ENCODE peak calls at places on chromosomes 12 and 14, in seven cellular contexts. Q, S, C, P, I, L and Z are unnamed samples.

GRCh38 chr14:59126714-59127436 is 61.6 kb upstream of the DAAM1 start:
- DNase-seq in Q (no peak), S (no peak), C (peak; percentile 64), P (peak; percentile 28), I (no peak), L (no peak), Z (peak; percentile 51)

GRCh38 chr14:104244221-104245011 is 106.0 kb downstream of the KIF26A start:
- DNase-seq in Q (no peak), S (peak; percentile 43), C (no peak), P (no peak), I (peak; percentile 55), L (no peak), Z (no peak)

GRCh38 chr12:5442251-5443006 is 10.5 kb downstream of the NTF3 start:
- DNase-seq in Q (no peak), S (no peak), C (peak; percentile 73), P (peak; percentile 39), I (no peak), L (peak; percentile 46), Z (peak; percentile 67)

GRCh38 chr14:70186826-70187483 is 1.8 kb downstream of the SLC8A3 start:
- DNase-seq in Q (no peak), S (no peak), C (no peak), P (no peak), I (no peak), L (no peak), Z (no peak)

GRCh38 chr12:26770239-26771070 is 62.5 kb downstream of the ITPR2 start:
- DNase-seq in Q (no peak), S (no peak), C (no peak), P (no peak), I (no peak), L (no peak), Z (no peak)

GRCh38 chr14:51087024-51087423 is 7.9 kb downstream of the TRIM9 start:
- DNase-seq in Q (no peak), S (no peak), C (no peak), P (no peak), I (peak; percentile 82), L (no peak), Z (no peak)

GRCh38 chr12:11862794-11863193 is 207.9 kb upstream of the BCL2L14 start:
- DNase-seq in Q (no peak), S (no peak), C (peak; percentile 71), P (peak; percentile 63), I (no peak), L (no peak), Z (peak; percentile 78)

GRCh38 chr12:6861391-6861790 is 5.9 kb upstream of the TPI1 start:
- DNase-seq in Q (no peak), S (no peak), C (no peak), P (no peak), I (peak; percentile 59), L (no peak), Z (no peak)

GRCh38 chr12:124298685-124299410 is 4.0 kb downstream of the RFLNA start:
- DNase-seq in Q (no peak), S (no peak), C (no peak), P (no peak), I (peak; percentile 33), L (no peak), Z (no peak)

GRCh38 chr14:26187996-26188605 is 409.7 kb downstream of the NOVA1 start:
- DNase-seq in Q (no peak), S (no peak), C (no peak), P (no peak), I (no peak), L (no peak), Z (no peak)

GRCh38 chr14:53954551-53955233 is 1.9 kb downstream of the BMP4 start:
- DNase-seq in Q (no peak), S (no peak), C (peak; percentile 36), P (peak; percentile 39), I (peak; percentile 80), L (no peak), Z (peak; percentile 10)

GRCh38 chr14:99562848-99563748 is 40.9 kb downstream of the CCDC85C start:
- DNase-seq in Q (no peak), S (peak; percentile 91), C (peak; percentile 65), P (peak; percentile 81), I (peak; percentile 95), L (peak; percentile 21), Z (peak; percentile 48)

GRCh38 chr12:132286912-132287311 is 42.5 kb downstream of the GALNT9 start:
- DNase-seq in Q (no peak), S (peak; percentile 36), C (no peak), P (no peak), I (peak; percentile 89), L (no peak), Z (peak; percentile 5)

GRCh38 chr12:31491819-31492598 is 98.9 kb downstream of the DENND5B start:
- DNase-seq in Q (no peak), S (no peak), C (peak; percentile 85), P (peak; percentile 93), I (no peak), L (peak; percentile 71), Z (peak; percentile 89)

GRCh38 chr12:29374913-29375312 is 6.1 kb downstream of the ERGIC2 start:
- DNase-seq in Q (no peak), S (no peak), C (no peak), P (no peak), I (no peak), L (no peak), Z (no peak)

GRCh38 chr12:109458771-109459208 is 18.3 kb downstream of the KCTD10 start:
- DNase-seq in Q (no peak), S (no peak), C (peak; percentile 74), P (peak; percentile 44), I (no peak), L (no peak), Z (peak; percentile 40)

GRCh38 chr12:8953773-8954402 is 4.4 kb upstream of the M6PR start:
- DNase-seq in Q (no peak), S (no peak), C (no peak), P (no peak), I (no peak), L (no peak), Z (no peak)

GRCh38 chr14:88248606-88249005 is 74.5 kb downstream of the KCNK10 start:
- DNase-seq in Q (no peak), S (no peak), C (no peak), P (peak; percentile 10), I (no peak), L (no peak), Z (no peak)